ENCODE peak calls at places on chromosomes 5 and 9, in nine cellular contexts. P is left ventricle myocardium inferior; X is T-helper 2 cell; S is left colon; B is colonic mucosa; W is amygdala; K is ascending aorta; Z is stimulated activated CD4-positive, alpha-beta T cell treated with anti-CD3 and anti-CD28 coated beads, Interleukin-15, amount 100 ng/mL, for 1 hour; R is iris pigment epithelial cell. A is an unnamed sample.

GRCh38 chr5:3010301-3010952 is 258.9 kb upstream of the IRX2 start:
- DNase-seq in P (no peak), X (no peak), S (no peak), B (no peak), W (no peak), K (no peak), Z (no peak), R (no peak), A (no peak)

GRCh38 chr9:126374366-126374781 is 47.7 kb downstream of the MVB12B start:
- DNase-seq in P (no peak), X (no peak), S (peak), B (no peak), W (no peak), K (no peak), Z (no peak), R (no peak), A (no peak)

GRCh38 chr5:122099060-122099790 is 21.2 kb upstream of the LOX start:
- DNase-seq in P (no peak), X (no peak), S (no peak), B (no peak), W (no peak), K (no peak), Z (no peak), R (peak), A (no peak)

GRCh38 chr9:3719286-3719685 is 193.5 kb upstream of the RFX3 start:
- DNase-seq in P (no peak), X (no peak), S (no peak), B (no peak), W (no peak), K (no peak), Z (no peak), R (peak), A (no peak)

GRCh38 chr5:172173771-172174170 is 14.3 kb downstream of the STK10 start:
- DNase-seq in P (no peak), X (no peak), S (no peak), B (no peak), W (no peak), K (peak), Z (peak), R (peak), A (no peak)

GRCh38 chr9:134374301-134375010 is 48.2 kb downstream of the RXRA start:
- DNase-seq in P (peak), X (no peak), S (no peak), B (no peak), W (peak), K (no peak), Z (no peak), R (no peak), A (no peak)

GRCh38 chr5:115398726-115399125 is 102.3 kb upstream of the CCDC112 start:
- DNase-seq in P (no peak), X (no peak), S (no peak), B (no peak), W (no peak), K (no peak), Z (no peak), R (peak), A (no peak)

GRCh38 chr9:114906922-114907571 is 23.3 kb downstream of the TNFSF8 start:
- DNase-seq in P (no peak), X (no peak), S (no peak), B (no peak), W (no peak), K (no peak), Z (no peak), R (peak), A (no peak)

GRCh38 chr9:124659099-124659659 is 111.9 kb downstream of the NR6A1 start:
- DNase-seq in P (peak), X (no peak), S (peak), B (peak), W (peak), K (peak), Z (no peak), R (peak), A (peak)

GRCh38 chr5:123107343-123108240 is 18.6 kb downstream of the PRDM6 start:
- DNase-seq in P (no peak), X (no peak), S (no peak), B (no peak), W (no peak), K (no peak), Z (no peak), R (no peak), A (no peak)

GRCh38 chr5:39678533-39678932 is 253.8 kb upstream of the DAB2 start:
- DNase-seq in P (no peak), X (no peak), S (no peak), B (no peak), W (no peak), K (no peak), Z (no peak), R (no peak), A (no peak)